ENCODE peak calls at places on chromosomes 7 and 10, in seven cellular contexts. U is psoas muscle, Q is nephron progenitor cell, Y is Peyer's patch, C is tibial artery, K is GM23338, G is IMR-90. D is an unnamed sample.

GRCh38 chr7:21076054-21076453 is 289.4 kb upstream of the SP8 start:
- DNase-seq in G (no peak), U (no peak), K (peak; percentile 17), C (no peak), Y (peak; percentile 66), Q (no peak), D (no peak)

GRCh38 chr10:58994226-58995057 is 182.0 kb upstream of the PHYHIPL start:
- DNase-seq in K (no peak), Y (no peak), U (no peak), C (no peak), Q (no peak), G (no peak), D (no peak)

GRCh38 chr7:40851001-40851400 is 716.2 kb downstream of the SUGCT start:
- DNase-seq in U (no peak), Y (no peak), K (no peak), G (no peak), C (no peak), Q (no peak), D (no peak)

GRCh38 chr7:98760201-98760651 is 109.6 kb downstream of the TMEM130 start:
- DNase-seq in C (peak; percentile 45), G (no peak), U (no peak), Q (no peak), K (no peak), Y (no peak), D (no peak)

GRCh38 chr10:99667108-99667751 is 7.9 kb downstream of the ENTPD7 start:
- DNase-seq in Q (no peak), Y (peak; percentile 54), C (no peak), G (peak; percentile 92), K (no peak), U (no peak), D (no peak)

GRCh38 chr7:28685660-28686417 is 272.3 kb downstream of the TRIL start:
- DNase-seq in U (peak; percentile 86), Q (peak; percentile 31), K (peak; percentile 77), G (peak; percentile 99), Y (peak; percentile 91), C (peak; percentile 96), D (peak; percentile 89)

GRCh38 chr7:105215182-105215581 is 173.5 kb downstream of the SRPK2 start:
- DNase-seq in U (no peak), Y (no peak), Q (no peak), G (no peak), K (no peak), C (no peak), D (no peak)

GRCh38 chr10:131021246-131021895 is 290.1 kb downstream of the TCERG1L start:
- DNase-seq in Q (no peak), U (no peak), G (no peak), Y (peak; percentile 23), C (no peak), K (no peak), D (no peak)

GRCh38 chr7:100118388-100119074 is 627 bp downstream of the TAF6 start:
- DNase-seq in Q (no peak), U (no peak), Y (no peak), G (no peak), K (peak; percentile 73), C (no peak), D (no peak)

GRCh38 chr10:120931423-120931822 is 80.3 kb downstream of the WDR11 start:
- DNase-seq in K (no peak), Q (no peak), C (no peak), U (no peak), G (no peak), Y (no peak), D (no peak)

GRCh38 chr7:1091019-1091643 is 3.2 kb downstream of the GPER1 start:
- DNase-seq in Q (no peak), C (no peak), U (no peak), G (peak; percentile 55), Y (no peak), K (no peak), D (peak; percentile 58)

GRCh38 chr7:16293669-16294425 is 127.5 kb downstream of the CRPPA start:
- DNase-seq in U (no peak), G (no peak), K (no peak), Y (no peak), Q (no peak), C (no peak), D (no peak)

GRCh38 chr7:108419961-108420360 is 36.3 kb downstream of the NRCAM start:
- DNase-seq in C (no peak), U (no peak), Q (no peak), K (no peak), G (no peak), Y (no peak), D (no peak)

GRCh38 chr7:28605427-28605826 is 193.1 kb downstream of the CREB5 start:
- DNase-seq in Y (no peak), K (no peak), C (no peak), G (no peak), Q (no peak), U (no peak), D (no peak)

DNA sequence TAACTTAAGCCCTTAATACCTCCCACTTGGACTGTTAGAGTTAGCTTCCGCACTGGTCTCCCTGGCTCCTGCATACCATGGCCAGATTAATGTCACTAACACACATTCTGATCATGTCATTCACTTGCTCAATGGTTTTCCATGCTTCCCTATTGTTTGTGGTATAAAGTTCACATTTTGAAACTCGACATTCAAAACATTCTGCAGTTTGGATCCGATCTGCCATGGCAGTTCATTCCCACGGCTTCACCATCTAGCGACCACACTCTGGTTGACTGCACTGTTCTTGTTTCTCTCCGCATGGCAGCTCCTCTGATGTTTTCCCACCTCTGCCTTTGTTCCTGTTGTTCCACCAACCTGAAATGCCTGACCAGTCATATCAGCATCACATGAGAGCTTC is 87.4 kb upstream of the WAC start:
- DNase-seq in C (no peak), Y (no peak), K (no peak), Q (no peak), G (no peak), U (no peak), D (no peak)
- TF ChIP-seq CTCF in C (no peak), Y (no peak), K (no peak), Q (no peak), G (no peak), U (no peak), D (no peak)

GRCh38 chr10:48543445-48543844 is 61.4 kb downstream of the ARHGAP22 start:
- DNase-seq in U (no peak), Q (no peak), G (peak; percentile 21), Y (no peak), K (no peak), C (no peak), D (no peak)

GRCh38 chr10:48542471-48543210 is 62.2 kb downstream of the ARHGAP22 start:
- DNase-seq in Q (no peak), G (no peak), K (no peak), C (no peak), U (no peak), Y (no peak), D (no peak)

GRCh38 chr10:48547981-48548380 is 56.9 kb downstream of the ARHGAP22 start:
- DNase-seq in G (no peak), U (no peak), C (no peak), Q (no peak), Y (no peak), K (no peak), D (no peak)

GRCh38 chr10:48547061-48547895 is 57.6 kb downstream of the ARHGAP22 start:
- DNase-seq in K (no peak), G (no peak), Y (no peak), C (no peak), U (no peak), Q (no peak), D (no peak)

DNA sequence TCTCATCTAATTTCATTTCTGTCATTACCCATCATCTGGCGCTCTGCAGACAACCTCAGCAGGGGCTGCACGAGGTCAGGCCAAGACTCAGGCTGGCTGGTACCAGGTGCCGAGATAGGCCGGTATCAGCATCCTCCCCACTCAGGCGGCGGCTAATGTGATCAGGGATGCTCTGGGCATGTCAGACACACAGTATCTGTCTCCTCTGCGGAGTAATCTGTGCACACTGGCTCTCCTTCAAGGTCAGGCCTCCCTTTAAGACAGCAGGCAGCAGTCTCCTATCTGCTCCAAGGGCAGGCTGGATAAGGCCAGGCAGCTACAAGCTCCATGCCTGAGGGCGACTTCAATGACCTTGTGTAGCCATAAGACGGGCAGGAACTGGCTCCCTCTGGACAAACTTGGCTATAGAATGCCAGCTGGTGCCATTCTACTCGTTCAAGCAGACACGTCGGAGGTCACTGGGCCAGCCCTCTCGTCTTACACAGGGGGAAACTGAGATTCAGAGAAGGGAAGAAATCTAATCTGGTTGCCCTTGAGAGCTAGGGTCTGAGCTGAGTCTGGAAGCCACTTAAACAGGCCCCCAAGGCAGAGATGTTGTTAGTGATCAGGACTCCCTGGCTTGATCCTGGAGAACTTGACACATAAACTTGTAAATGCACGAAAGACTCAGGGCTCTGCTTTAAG is 59.3 kb downstream of the ARHGAP22 start:
- DNase-seq in G (no peak), C (no peak), U (no peak), Y (no peak), K (no peak), Q (no peak), D (no peak)
- TF ChIP-seq CTCF in G (no peak), C (no peak), U (no peak), Y (no peak), K (no peak), Q (no peak), D (no peak)

DNA sequence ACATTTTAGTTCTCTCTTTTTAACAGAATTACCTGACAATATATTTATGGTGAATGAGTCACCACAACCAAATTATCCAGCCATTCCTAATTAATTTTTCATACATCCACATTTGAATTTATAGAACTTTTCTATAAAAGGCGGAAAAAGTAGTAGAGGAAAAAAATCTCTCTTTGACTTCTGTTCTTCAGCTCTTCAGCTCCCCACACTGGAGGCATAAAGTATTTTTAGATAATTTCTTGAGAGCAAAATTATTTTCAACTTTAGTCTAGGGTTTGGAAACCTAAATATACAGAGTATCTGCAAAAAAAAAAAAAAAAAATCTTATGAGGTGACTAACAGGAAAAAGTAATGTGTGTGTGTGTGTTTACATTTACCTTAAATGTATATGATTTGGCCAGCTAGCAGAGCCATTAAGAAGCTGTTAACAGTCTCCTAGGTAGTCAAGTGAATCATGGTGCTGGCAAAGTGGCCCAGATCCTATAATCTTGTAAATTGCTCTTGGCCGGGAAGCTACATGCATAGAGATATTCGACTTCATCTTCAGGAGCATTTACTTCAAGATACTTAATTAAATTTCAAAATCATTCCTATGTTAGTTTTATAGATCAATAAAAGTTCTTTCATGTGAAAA is 383.1 kb upstream of the STEAP1 start:
- DNase-seq in C (no peak), Q (no peak), G (no peak), K (peak; percentile 21), Y (no peak), U (no peak), D (no peak)
- TF ChIP-seq CTCF in C (no peak), Q (no peak), G (no peak), K (no peak), Y (no peak), U (no peak), D (no peak)

DNA sequence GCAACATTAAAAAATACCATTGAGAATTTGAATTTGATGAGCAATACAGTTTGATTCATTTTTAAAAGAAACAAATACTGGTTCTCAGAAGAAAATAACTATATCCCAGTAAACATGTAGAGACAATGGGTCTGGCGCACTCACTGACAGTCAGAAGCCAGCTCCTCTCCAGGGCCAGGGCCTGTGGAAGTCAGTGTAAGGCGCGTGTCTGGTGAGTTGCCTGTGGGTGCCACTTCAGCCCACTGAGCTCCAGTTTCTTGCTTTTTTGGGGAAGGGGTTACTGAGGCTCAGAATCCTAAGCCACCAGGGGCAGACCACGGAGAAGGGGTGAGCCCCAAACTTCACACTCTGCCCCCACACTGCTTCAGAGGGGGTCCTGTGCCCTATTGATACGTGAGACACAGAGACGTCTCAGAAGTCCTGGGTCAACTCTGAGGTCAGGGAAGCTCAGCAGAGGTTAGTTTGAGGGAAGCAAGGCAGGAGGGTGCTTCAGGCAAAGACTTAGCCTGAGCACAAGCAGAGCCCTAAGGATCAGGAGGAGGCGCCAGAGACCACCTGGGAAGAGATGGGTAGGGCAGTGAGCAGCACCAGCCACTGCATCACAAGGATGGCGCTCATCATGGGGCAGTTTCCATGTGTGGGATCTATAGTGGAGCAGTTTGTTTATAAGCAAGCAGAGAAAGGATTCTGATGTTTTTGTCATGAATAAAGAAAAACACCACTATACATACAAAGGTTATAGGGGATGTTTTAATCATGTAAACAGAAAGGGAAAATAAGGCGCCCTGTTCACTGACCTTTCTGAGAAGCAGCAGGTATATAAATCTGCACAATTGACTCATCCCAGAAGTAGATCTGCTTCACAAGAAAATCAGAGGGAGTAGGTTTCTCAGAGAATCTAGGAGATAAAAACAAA is 95.7 kb downstream of the PKD1L1 start:
- DNase-seq in C (no peak), G (no peak), U (no peak), Y (no peak), K (peak; percentile 64), Q (peak; percentile 13), D (no peak)
- TF ChIP-seq CTCF in C (no peak), G (peak; percentile 5), U (no peak), Y (no peak), K (peak; percentile 91), Q (no peak), D (no peak)

D was measured in CD14-positive monocyte.